ENCODE peak calls at places on chromosome 22, in ten cellular contexts. I is stomach; A is tibial artery; O is fibroblast of pulmonary artery; F is AG04449; G is esophagus squamous epithelium; T is CD8-positive, alpha-beta memory T cell; W is thoracic aorta; N is aorta; Y is fibroblast of the aortic adventitia. L is an unnamed sample.

GRCh38 chr22:37824674-37825641 is 1.8 kb downstream of the GALR3 start:
- DNase-seq in I (no peak), A (no peak), O (no peak), F (no peak), G (no peak), T (no peak), W (no peak), N (no peak), Y (peak; percentile 9), L (peak; percentile 67)

GRCh38 chr22:28883917-28884753 is 763 bp downstream of the ZNRF3 start:
- DNase-seq in I (peak; percentile 43), A (peak; percentile 72), O (peak; percentile 52), F (no peak), G (no peak), T (peak; percentile 41), W (no peak), N (peak; percentile 60), Y (peak; percentile 30), L (peak; percentile 64)

GRCh38 chr22:17213976-17214375 is 5.3 kb downstream of the ADA2 start:
- DNase-seq in I (peak; percentile 38), A (no peak), O (peak; percentile 55), F (no peak), G (no peak), T (peak; percentile 46), W (no peak), N (peak; percentile 63), Y (peak; percentile 8), L (no peak)

GRCh38 chr22:31075961-31076360 is 5.2 kb upstream of the SMTN start:
- DNase-seq in I (peak; percentile 50), A (peak; percentile 98), O (peak; percentile 56), F (no peak), G (no peak), T (no peak), W (peak; percentile 67), N (peak; percentile 96), Y (peak; percentile 92), L (no peak)

GRCh38 chr22:42977574-42977973 is 37.4 kb downstream of the PACSIN2 start:
- DNase-seq in I (no peak), A (peak; percentile 59), O (no peak), F (no peak), G (no peak), T (no peak), W (no peak), N (no peak), Y (no peak), L (no peak)

GRCh38 chr22:24564376-24565058 is 8.7 kb downstream of the SNRPD3 start:
- DNase-seq in I (no peak), A (no peak), O (peak; percentile 68), F (no peak), G (no peak), T (no peak), W (no peak), N (peak; percentile 17), Y (peak; percentile 34), L (no peak)

GRCh38 chr22:35409783-35410662 is 10.1 kb downstream of the MCM5 start:
- DNase-seq in I (no peak), A (no peak), O (peak; percentile 31), F (no peak), G (no peak), T (no peak), W (no peak), N (peak; percentile 86), Y (no peak), L (no peak)

GRCh38 chr22:41217553-41218157 is 12.5 kb downstream of the L3MBTL2 start:
- DNase-seq in I (peak; percentile 42), A (no peak), O (peak; percentile 96), F (peak; percentile 51), G (no peak), T (peak; percentile 25), W (no peak), N (peak; percentile 80), Y (peak; percentile 93), L (peak; percentile 87)

GRCh38 chr22:49678842-49679170 is 148.9 kb downstream of the BRD1 start:
- DNase-seq in I (no peak), A (no peak), O (no peak), F (no peak), G (no peak), T (no peak), W (no peak), N (no peak), Y (no peak), L (no peak)

GRCh38 chr22:31289335-31289734 is 3.0 kb downstream of the PIK3IP1 start:
- DNase-seq in I (peak; percentile 47), A (no peak), O (no peak), F (no peak), G (no peak), T (no peak), W (no peak), N (no peak), Y (no peak), L (no peak)

GRCh38 chr22:41862160-41862529 is 29.2 kb downstream of the SREBF2 start:
- DNase-seq in I (no peak), A (no peak), O (peak; percentile 40), F (no peak), G (no peak), T (peak; percentile 42), W (no peak), N (no peak), Y (peak; percentile 22), L (no peak)

GRCh38 chr22:19182472-19183157 is 4.1 kb upstream of the SLC25A1 start:
- DNase-seq in I (no peak), A (no peak), O (no peak), F (no peak), G (no peak), T (no peak), W (no peak), N (no peak), Y (no peak), L (no peak)

GRCh38 chr22:39240841-39241631 is 3.7 kb downstream of the PDGFB start:
- DNase-seq in I (peak; percentile 71), A (no peak), O (no peak), F (no peak), G (no peak), T (peak; percentile 46), W (no peak), N (peak; percentile 83), Y (no peak), L (peak; percentile 76)
- H3K4me3 ChIP-seq in I (peak overlapping the region; percentile 57), A (peak overlapping the region; percentile 48), O (no peak overlapping the region), F (no peak overlapping the region), G (peak overlapping the region; percentile 41), T (peak overlapping the region; percentile 58), W (peak overlapping the region; percentile 72), N (no peak overlapping the region), Y (no peak overlapping the region), L (peak overlapping the region; percentile 22)

DNA sequence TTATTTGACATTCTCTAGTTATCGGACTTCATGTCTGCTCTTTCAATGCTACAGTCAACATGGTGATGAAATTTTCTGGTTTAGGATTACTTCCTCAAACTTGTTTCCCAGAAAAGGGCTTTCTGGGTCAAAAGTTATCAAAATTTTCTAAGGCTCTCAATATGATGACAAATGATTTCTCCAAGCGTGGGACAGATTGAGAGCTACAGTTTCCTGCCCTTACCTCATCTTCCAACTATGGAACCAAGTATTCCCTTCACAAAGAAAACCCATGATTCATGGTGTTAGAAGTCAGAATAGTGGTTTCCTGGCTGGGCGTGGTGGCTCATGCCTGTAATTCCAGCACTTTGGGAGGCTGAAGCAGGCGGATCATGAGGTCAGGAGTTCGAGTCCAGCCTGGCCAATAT is 17.8 kb downstream of the MYO18B start:
- DNase-seq in I (no peak), A (no peak), O (peak; percentile 97), F (peak; percentile 90), G (no peak), T (no peak), W (peak; percentile 44), N (peak; percentile 77), Y (peak; percentile 98), L (peak; percentile 96)
- H3K4me3 ChIP-seq in I (no peak overlapping the region), A (no peak overlapping the region), O (no peak overlapping the region), F (no peak overlapping the region), G (no peak overlapping the region), T (no peak overlapping the region), W (no peak overlapping the region), N (no peak overlapping the region), Y (no peak overlapping the region), L (no peak overlapping the region)

DNA sequence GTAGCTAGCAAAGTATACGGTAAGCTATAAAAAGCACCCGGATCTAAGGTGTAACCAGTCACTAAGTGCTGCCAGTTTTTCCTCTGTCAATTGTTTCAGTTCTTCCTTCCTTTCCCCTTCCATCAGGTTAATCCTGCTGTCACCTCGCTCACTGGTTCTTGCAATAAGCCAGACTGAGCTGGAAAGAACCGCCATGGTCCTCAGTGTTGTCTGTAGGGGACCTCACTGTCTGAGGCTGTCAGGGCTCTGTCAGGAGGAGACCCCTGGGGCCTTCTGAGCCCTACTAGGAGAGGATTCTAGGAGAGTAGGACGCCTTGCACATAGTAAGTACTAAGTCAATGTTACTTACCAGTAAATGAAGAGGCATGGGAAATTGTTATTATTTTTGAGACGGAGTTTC is 1.4 kb upstream of the TBC1D22A start:
- DNase-seq in I (no peak), A (no peak), O (no peak), F (no peak), G (no peak), T (no peak), W (no peak), N (no peak), Y (no peak), L (no peak)
- H3K4me3 ChIP-seq in I (no peak overlapping the region), A (no peak overlapping the region), O (no peak overlapping the region), F (peak overlapping the region; percentile 93), G (no peak overlapping the region), T (no peak overlapping the region), W (peak overlapping the region; percentile 90), N (no peak overlapping the region), Y (peak overlapping the region; percentile 99), L (peak overlapping the region; percentile 99)

GRCh38 chr22:20395897-20396287 is 1.9 kb downstream of the ZNF74 start:
- DNase-seq in I (no peak), A (no peak), O (no peak), F (no peak), G (no peak), T (no peak), W (no peak), N (no peak), Y (no peak), L (no peak)

GRCh38 chr22:20395181-20395896 is 1.4 kb downstream of the ZNF74 start:
- DNase-seq in I (no peak), A (peak; percentile 56), O (no peak), F (no peak), G (no peak), T (no peak), W (no peak), N (no peak), Y (no peak), L (no peak)

GRCh38 chr22:20396639-20397038 is 2.7 kb downstream of the ZNF74 start:
- DNase-seq in I (no peak), A (no peak), O (no peak), F (peak; percentile 38), G (no peak), T (no peak), W (no peak), N (no peak), Y (peak; percentile 8), L (no peak)

GRCh38 chr22:20398420-20398819 is 4.5 kb downstream of the ZNF74 start:
- DNase-seq in I (no peak), A (no peak), O (no peak), F (no peak), G (no peak), T (no peak), W (no peak), N (no peak), Y (no peak), L (no peak)

DNA sequence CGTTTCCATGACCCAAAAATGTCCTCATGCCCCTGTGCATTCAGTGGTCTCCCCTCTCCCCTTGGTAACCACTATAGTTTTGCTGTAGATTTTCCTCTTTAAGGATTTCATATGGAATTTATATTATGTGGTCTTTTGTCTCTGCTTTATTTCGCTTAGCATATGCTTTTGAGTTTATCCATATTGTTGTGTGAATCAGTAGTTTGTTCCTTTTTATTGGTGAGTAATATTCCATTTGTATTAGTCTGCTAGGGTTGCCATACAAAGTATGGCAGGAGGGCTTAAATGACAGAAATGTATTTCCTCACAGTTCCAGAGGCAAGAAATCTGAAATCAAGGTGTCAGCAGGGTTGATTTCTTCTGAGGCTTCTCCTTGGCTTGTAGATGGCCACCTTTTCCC is 3.5 kb downstream of the ZNF74 start:
- DNase-seq in I (no peak), A (no peak), O (no peak), F (no peak), G (no peak), T (no peak), W (no peak), N (no peak), Y (no peak), L (no peak)
- H3K4me3 ChIP-seq in I (no peak overlapping the region), A (no peak overlapping the region), O (no peak overlapping the region), F (no peak overlapping the region), G (no peak overlapping the region), T (no peak overlapping the region), W (no peak overlapping the region), N (no peak overlapping the region), Y (no peak overlapping the region), L (no peak overlapping the region)